ENCODE peak calls at places on chromosomes 5 and 9, in eight cellular contexts. One of them, this sample, is unnamed.

GRCh38 chr5:2651116-2651515 is 100.4 kb downstream of the IRX2 start:
- DNase-seq in mesothelial cell of epicardium: no peak
- DNase-seq in activated CD4-positive, alpha-beta T cell treated with anti-CD3 and anti-CD28 coated beads for 36 hours: no peak
- DNase-seq in small intestine: no peak
- DNase-seq in AG08395: no peak
- DNase-seq in amniotic stem cell: no peak
- DNase-seq in SK-N-DZ: no peak
- DNase-seq in heart left ventricle: no peak
- DNase-seq in this sample: no peak

GRCh38 chr9:31608881-31609280 is 775.6 kb upstream of the ACO1 start:
- DNase-seq in mesothelial cell of epicardium: no peak
- DNase-seq in activated CD4-positive, alpha-beta T cell treated with anti-CD3 and anti-CD28 coated beads for 36 hours: no peak
- DNase-seq in small intestine: no peak
- DNase-seq in AG08395: no peak
- DNase-seq in amniotic stem cell: no peak
- DNase-seq in SK-N-DZ: no peak
- DNase-seq in heart left ventricle: no peak
- DNase-seq in this sample: peak

GRCh38 chr9:94870793-94871558 is 144.5 kb downstream of the AOPEP start:
- DNase-seq in mesothelial cell of epicardium: no peak
- DNase-seq in activated CD4-positive, alpha-beta T cell treated with anti-CD3 and anti-CD28 coated beads for 36 hours: peak
- DNase-seq in small intestine: peak
- DNase-seq in AG08395: no peak
- DNase-seq in amniotic stem cell: no peak
- DNase-seq in SK-N-DZ: no peak
- DNase-seq in heart left ventricle: peak
- DNase-seq in this sample: no peak

GRCh38 chr9:124042168-124042775 is 30.7 kb downstream of the LHX2 start:
- DNase-seq in mesothelial cell of epicardium: no peak
- DNase-seq in activated CD4-positive, alpha-beta T cell treated with anti-CD3 and anti-CD28 coated beads for 36 hours: no peak
- DNase-seq in small intestine: no peak
- DNase-seq in AG08395: no peak
- DNase-seq in amniotic stem cell: no peak
- DNase-seq in SK-N-DZ: no peak
- DNase-seq in heart left ventricle: no peak
- DNase-seq in this sample: no peak

GRCh38 chr9:76733096-76733495 is 31.1 kb upstream of the PCA3 start:
- DNase-seq in mesothelial cell of epicardium: no peak
- DNase-seq in activated CD4-positive, alpha-beta T cell treated with anti-CD3 and anti-CD28 coated beads for 36 hours: no peak
- DNase-seq in small intestine: no peak
- DNase-seq in AG08395: no peak
- DNase-seq in amniotic stem cell: no peak
- DNase-seq in SK-N-DZ: no peak
- DNase-seq in heart left ventricle: no peak
- DNase-seq in this sample: no peak

GRCh38 chr5:37776826-37777225 is 63.0 kb downstream of the GDNF start:
- DNase-seq in mesothelial cell of epicardium: no peak
- DNase-seq in activated CD4-positive, alpha-beta T cell treated with anti-CD3 and anti-CD28 coated beads for 36 hours: no peak
- DNase-seq in small intestine: no peak
- DNase-seq in AG08395: peak
- DNase-seq in amniotic stem cell: peak
- DNase-seq in SK-N-DZ: peak
- DNase-seq in heart left ventricle: no peak
- DNase-seq in this sample: no peak

GRCh38 chr9:36268007-36268427 is 9.8 kb upstream of the GNE start:
- DNase-seq in mesothelial cell of epicardium: no peak
- DNase-seq in activated CD4-positive, alpha-beta T cell treated with anti-CD3 and anti-CD28 coated beads for 36 hours: no peak
- DNase-seq in small intestine: no peak
- DNase-seq in AG08395: peak
- DNase-seq in amniotic stem cell: no peak
- DNase-seq in SK-N-DZ: no peak
- DNase-seq in heart left ventricle: no peak
- DNase-seq in this sample: peak

GRCh38 chr9:136213733-136214132 is 8.8 kb upstream of the LHX3 start:
- DNase-seq in mesothelial cell of epicardium: no peak
- DNase-seq in activated CD4-positive, alpha-beta T cell treated with anti-CD3 and anti-CD28 coated beads for 36 hours: no peak
- DNase-seq in small intestine: no peak
- DNase-seq in AG08395: no peak
- DNase-seq in amniotic stem cell: no peak
- DNase-seq in SK-N-DZ: no peak
- DNase-seq in heart left ventricle: no peak
- DNase-seq in this sample: no peak

GRCh38 chr5:159749146-159749545 is 167.1 kb upstream of the ADRA1B start:
- DNase-seq in mesothelial cell of epicardium: no peak
- DNase-seq in activated CD4-positive, alpha-beta T cell treated with anti-CD3 and anti-CD28 coated beads for 36 hours: no peak
- DNase-seq in small intestine: no peak
- DNase-seq in AG08395: no peak
- DNase-seq in amniotic stem cell: no peak
- DNase-seq in SK-N-DZ: no peak
- DNase-seq in heart left ventricle: no peak
- DNase-seq in this sample: no peak

GRCh38 chr9:91433180-91433579 is 9.5 kb upstream of the NFIL3 start:
- DNase-seq in mesothelial cell of epicardium: no peak
- DNase-seq in activated CD4-positive, alpha-beta T cell treated with anti-CD3 and anti-CD28 coated beads for 36 hours: peak
- DNase-seq in small intestine: peak
- DNase-seq in AG08395: peak
- DNase-seq in amniotic stem cell: peak
- DNase-seq in SK-N-DZ: no peak
- DNase-seq in heart left ventricle: no peak
- DNase-seq in this sample: peak

GRCh38 chr5:90792725-90793124 is 234.1 kb downstream of the ADGRV1 start:
- DNase-seq in mesothelial cell of epicardium: no peak
- DNase-seq in activated CD4-positive, alpha-beta T cell treated with anti-CD3 and anti-CD28 coated beads for 36 hours: no peak
- DNase-seq in small intestine: no peak
- DNase-seq in AG08395: no peak
- DNase-seq in amniotic stem cell: no peak
- DNase-seq in SK-N-DZ: no peak
- DNase-seq in heart left ventricle: no peak
- DNase-seq in this sample: no peak

This sample was measured in endothelial cell of umbilical vein.